ENCODE peak calls at places on chromosome 15, in six cellular contexts. C, A, Z, S, W and T are unnamed samples.

GRCh38 chr15:79378394-79379158 is 53.6 kb upstream of the MINAR1 start:
- DNase-seq in W (no peak), A (no peak), S (no peak), Z (no peak), C (no peak), T (no peak)

GRCh38 chr15:75182187-75183131 is 19.2 kb upstream of the C15orf39 start:
- DNase-seq in W (no peak), Z (no peak), S (no peak), C (no peak), A (no peak), T (no peak)

GRCh38 chr15:49145651-49146609 is 9.5 kb downstream of the COPS2 start:
- DNase-seq in A (no peak), C (no peak), Z (peak; percentile 52), S (peak; percentile 51), W (no peak), T (no peak)

GRCh38 chr15:50959717-50960116 is 51.2 kb downstream of the AP4E1 start:
- DNase-seq in C (no peak), W (no peak), Z (no peak), A (no peak), S (no peak), T (no peak)

GRCh38 chr15:48515497-48515896 is 130.0 kb downstream of the FBN1 start:
- DNase-seq in Z (no peak), A (no peak), S (no peak), W (no peak), C (no peak), T (no peak)

GRCh38 chr15:39889601-39890000 is 30.5 kb downstream of the GPR176 start:
- DNase-seq in A (no peak), Z (no peak), C (no peak), S (no peak), W (no peak), T (no peak)

GRCh38 chr15:37107754-37108724 is 7.7 kb upstream of the MEIS2 start:
- DNase-seq in W (no peak), A (no peak), Z (no peak), S (no peak), C (no peak), T (no peak)

GRCh38 chr15:81073796-81074195 is 60.3 kb upstream of the CFAP161 start:
- DNase-seq in C (no peak), W (no peak), Z (no peak), S (no peak), A (no peak), T (no peak)

GRCh38 chr15:68055224-68055705 is 1.1 kb downstream of the PIAS1 start:
- DNase-seq in Z (peak; percentile 71), S (peak; percentile 4), W (peak; percentile 31), C (peak; percentile 15), A (peak; percentile 20), T (no peak)

GRCh38 chr15:78422571-78423340 is 15.3 kb upstream of the IREB2 start:
- DNase-seq in Z (peak; percentile 29), A (peak; percentile 34), W (peak; percentile 37), C (no peak), S (peak; percentile 49), T (no peak)

GRCh38 chr15:43516185-43516584 is 1.2 kb upstream of the MAP1A start:
- DNase-seq in A (no peak), S (peak; percentile 56), C (no peak), W (peak; percentile 53), Z (no peak), T (no peak)

GRCh38 chr15:66963710-66964109 is 101.7 kb upstream of the SMAD3 start:
- DNase-seq in S (no peak), W (no peak), A (no peak), C (no peak), Z (no peak), T (no peak)

GRCh38 chr15:63408514-63408913 is 26.9 kb upstream of the CA12 start:
- DNase-seq in C (no peak), Z (no peak), W (no peak), A (no peak), S (peak; percentile 4), T (no peak)

GRCh38 chr15:68798695-68799094 is 22.0 kb downstream of the ANP32A start:
- DNase-seq in C (no peak), S (no peak), A (no peak), Z (no peak), W (no peak), T (no peak)

GRCh38 chr15:66830358-66830757 is 128.3 kb downstream of the SMAD6 start:
- DNase-seq in S (peak; percentile 46), C (no peak), W (no peak), A (no peak), Z (peak; percentile 59), T (no peak)

GRCh38 chr15:72319985-72320671 is at the start of gene CELF6:
- DNase-seq in W (peak; percentile 58), A (peak; percentile 60), C (peak; percentile 42), S (no peak), Z (peak; percentile 73), T (peak; percentile 84)

GRCh38 chr15:81304226-81304625 is 19.7 kb downstream of the STARD5 start:
- DNase-seq in W (no peak), A (no peak), S (no peak), C (no peak), Z (peak; percentile 47), T (no peak)

GRCh38 chr15:25408428-25408827 is 30.4 kb downstream of the UBE3A start:
- DNase-seq in A (no peak), C (no peak), W (no peak), Z (no peak), S (no peak), T (no peak)